ENCODE peak calls at places on chromosomes 2 and 18, in six cellular contexts. H is K562, F is H1, E is HCT116, V is GM12878, Y is HepG2. R is an unnamed sample.
A peak's percentile ranks its signal among the peaks of the same experiment; 100 is the strongest.

GRCh38 chr2:105382177-105382576 is 16.7 kb downstream of the FHL2 start:
- DNase-seq in H (no peak), F (no peak), E (no peak), V (no peak), Y (no peak), R (no peak)

GRCh38 chr2:46034535-46034934 is 262.7 kb upstream of the EPAS1 start:
- DNase-seq in H (no peak), F (no peak), E (no peak), V (no peak), Y (no peak), R (no peak)

GRCh38 chr2:44056947-44057346 is 61.2 kb upstream of the LRPPRC start:
- DNase-seq in H (no peak), F (no peak), E (no peak), V (no peak), Y (no peak), R (no peak)

GRCh38 chr2:131322209-131322608 is 41.8 kb downstream of the RAB6D start:
- DNase-seq in H (no peak), F (no peak), E (no peak), V (no peak), Y (no peak), R (no peak)

GRCh38 chr2:100722125-100722524 is 97.8 kb upstream of the NPAS2 start:
- DNase-seq in H (no peak), F (no peak), E (no peak), V (no peak), Y (no peak), R (no peak)

GRCh38 chr18:62564044-62564443 is 41.2 kb downstream of the ZCCHC2 start:
- DNase-seq in H (no peak), F (no peak), E (no peak), V (no peak), Y (no peak), R (no peak)

GRCh38 chr2:145591109-145591809 is 1071.3 kb upstream of the ZEB2 start:
- DNase-seq in H (no peak), F (no peak), E (no peak), V (no peak), Y (no peak), R (no peak)

GRCh38 chr2:60957643-60958042 is 59.9 kb upstream of the PEX13 start:
- DNase-seq in H (no peak), F (no peak), E (no peak), V (no peak), Y (no peak), R (no peak)

GRCh38 chr18:47265197-47265596 is 13.7 kb upstream of the SKOR2 start:
- DNase-seq in H (no peak), F (no peak), E (no peak), V (no peak), Y (no peak), R (no peak)

GRCh38 chr2:44778221-44778654 is 163.3 kb upstream of the SIX3 start:
- DNase-seq in H (no peak), F (no peak), E (no peak), V (no peak), Y (no peak), R (peak; percentile 60)

GRCh38 chr18:59029663-59030421 is 109.8 kb upstream of the SEC11C start:
- DNase-seq in H (no peak), F (peak; percentile 48), E (no peak), V (no peak), Y (no peak), R (no peak)

GRCh38 chr2:219249203-219249980 is 3.7 kb upstream of the TUBA4B start:
- DNase-seq in H (peak; percentile 19), F (no peak), E (no peak), V (peak; percentile 64), Y (peak; percentile 96), R (no peak)

GRCh38 chr2:46335966-46336436 is 38.8 kb downstream of the EPAS1 start:
- DNase-seq in H (no peak), F (no peak), E (no peak), V (no peak), Y (no peak), R (no peak)

GRCh38 chr2:49972699-49973098 is 818.4 kb upstream of the FSHR start:
- DNase-seq in H (no peak), F (no peak), E (no peak), V (no peak), Y (no peak), R (peak; percentile 31)

GRCh38 chr2:150449856-150450255 is 37.6 kb downstream of the RND3 start:
- DNase-seq in H (no peak), F (no peak), E (no peak), V (no peak), Y (peak; percentile 13), R (no peak)

GRCh38 chr18:28065031-28065792 is 111.7 kb downstream of the CDH2 start:
- DNase-seq in H (no peak), F (no peak), E (no peak), V (no peak), Y (peak; percentile 56), R (no peak)

GRCh38 chr18:55452123-55452611 is 135.8 kb downstream of the TCF4 start:
- DNase-seq in H (peak; percentile 11), F (no peak), E (no peak), V (no peak), Y (no peak), R (no peak)

GRCh38 chr2:42383855-42384530 is 23.0 kb upstream of the COX7A2L start:
- DNase-seq in H (no peak), F (no peak), E (no peak), V (no peak), Y (no peak), R (no peak)

GRCh38 chr2:175461839-175462238 is 280.3 kb upstream of the ATP5MC3 start:
- DNase-seq in H (no peak), F (no peak), E (no peak), V (no peak), Y (peak; percentile 71), R (no peak)

DNA sequence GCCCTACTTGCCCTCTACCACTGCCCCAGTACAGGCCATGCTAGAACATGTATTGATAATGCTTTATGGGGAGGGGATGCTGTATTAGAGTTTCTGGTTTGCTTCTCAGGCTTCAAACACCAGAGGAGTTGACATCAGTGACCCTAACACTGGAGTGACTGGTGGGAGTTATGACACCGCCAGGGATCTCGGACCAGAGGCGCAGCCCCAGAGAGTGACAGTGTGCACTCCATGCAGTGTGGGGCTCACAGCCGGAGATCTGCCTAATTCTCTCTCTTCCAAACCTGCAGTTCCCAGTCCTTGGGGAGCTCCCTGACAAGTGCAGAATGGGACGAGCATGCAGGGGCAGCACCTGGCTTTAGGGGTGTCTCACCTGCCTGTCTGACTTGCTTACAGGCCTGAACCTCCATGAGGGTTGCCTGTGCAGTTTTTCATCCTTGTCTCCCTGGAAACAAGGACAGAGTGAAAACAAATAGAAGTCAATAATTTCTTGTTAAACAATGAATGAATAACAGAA is 244.9 kb upstream of the MYT1L start:
- DNase-seq in H (no peak), F (peak; percentile 20), E (no peak), V (no peak), Y (no peak), R (no peak)
- TF ChIP-seq ATF3 in H (no peak), F (no peak), E (no peak), V (no peak), Y (no peak), R (no peak)

GRCh38 chr2:17617508-17617907 is 77.0 kb downstream of the VSNL1 start:
- DNase-seq in H (no peak), F (no peak), E (no peak), V (no peak), Y (no peak), R (no peak)

GRCh38 chr2:17620841-17621240 is 80.3 kb downstream of the VSNL1 start:
- DNase-seq in H (no peak), F (no peak), E (no peak), V (no peak), Y (no peak), R (no peak)

GRCh38 chr2:17621781-17622180 is 81.3 kb downstream of the VSNL1 start:
- DNase-seq in H (no peak), F (no peak), E (no peak), V (no peak), Y (no peak), R (no peak)

GRCh38 chr2:17617955-17618354 is 77.5 kb downstream of the VSNL1 start:
- DNase-seq in H (no peak), F (no peak), E (no peak), V (no peak), Y (no peak), R (no peak)

GRCh38 chr2:17620280-17620679 is 79.8 kb downstream of the VSNL1 start:
- DNase-seq in H (no peak), F (no peak), E (no peak), V (no peak), Y (no peak), R (peak; percentile 30)
- TF ChIP-seq ATF3 in H (no peak), F (no peak), E (no peak), V (no peak), Y (no peak), R (no peak)

GRCh38 chr18:49621851-49622351 is 60.0 kb downstream of the LIPG start:
- DNase-seq in H (no peak), F (no peak), E (no peak), V (no peak), Y (no peak), R (no peak)

GRCh38 chr18:49621301-49621700 is 59.4 kb downstream of the LIPG start:
- DNase-seq in H (no peak), F (no peak), E (no peak), V (no peak), Y (no peak), R (no peak)

GRCh38 chr18:49626842-49627360 is 65.0 kb downstream of the LIPG start:
- DNase-seq in H (no peak), F (no peak), E (no peak), V (no peak), Y (no peak), R (no peak)

GRCh38 chr18:49625021-49625691 is 63.3 kb downstream of the LIPG start:
- DNase-seq in H (no peak), F (no peak), E (no peak), V (no peak), Y (no peak), R (no peak)

GRCh38 chr18:49623571-49623970 is 61.7 kb downstream of the LIPG start:
- DNase-seq in H (no peak), F (no peak), E (no peak), V (no peak), Y (no peak), R (no peak)
- TF ChIP-seq ATF3 in H (no peak), F (no peak), E (no peak), V (no peak), Y (no peak), R (no peak)

DNA sequence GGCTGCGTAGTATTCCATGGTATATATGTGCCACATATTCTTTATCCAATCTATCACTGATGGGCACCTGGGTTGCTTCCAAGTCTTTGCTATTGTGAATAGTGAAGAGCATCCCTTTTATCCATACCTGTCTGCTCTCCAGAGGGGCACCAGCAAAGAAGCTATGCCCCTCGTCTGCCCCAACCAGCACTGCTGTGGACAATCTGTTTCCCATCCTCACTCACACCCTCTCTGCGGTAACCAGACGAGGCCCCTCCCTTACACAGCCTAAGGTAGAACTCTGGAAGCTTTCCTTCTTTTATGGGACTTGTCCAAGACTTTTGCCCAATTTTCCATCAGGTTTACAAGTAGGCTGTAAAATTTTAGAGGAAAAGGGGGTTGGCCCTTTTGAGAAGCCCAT is 24.9 kb downstream of the TTR start:
- DNase-seq in H (no peak), F (no peak), E (no peak), V (no peak), Y (no peak), R (no peak)
- TF ChIP-seq ATF3 in H (no peak), F (no peak), E (no peak), V (no peak), Y (no peak), R (no peak)

R was measured in WTC11.